ENCODE peak calls at places on chromosomes 4 and X, in seven cellular contexts. One of them, this sample, is unnamed.

GRCh38 chrX:65035451-65035779 is 59.2 kb upstream of the ZC4H2 start:
- DNase-seq in sciatic nerve: no peak
- DNase-seq in astrocyte of the spinal cord: peak; percentile 0
- DNase-seq in NCI-H774: no peak
- DNase-seq in AML-193: no peak
- DNase-seq in NCI-H345: no peak
- DNase-seq in BJ: no peak
- DNase-seq in this sample: no peak

GRCh38 chr4:24078347-24078962 is 188.6 kb upstream of the PPARGC1A start:
- DNase-seq in sciatic nerve: no peak
- DNase-seq in astrocyte of the spinal cord: no peak
- DNase-seq in NCI-H774: no peak
- DNase-seq in AML-193: no peak
- DNase-seq in NCI-H345: no peak
- DNase-seq in BJ: no peak
- DNase-seq in this sample: no peak

GRCh38 chr4:113539408-113539807 is 222.1 kb downstream of the CAMK2D start:
- DNase-seq in sciatic nerve: no peak
- DNase-seq in astrocyte of the spinal cord: peak; percentile 75
- DNase-seq in NCI-H774: no peak
- DNase-seq in AML-193: no peak
- DNase-seq in NCI-H345: no peak
- DNase-seq in BJ: peak; percentile 25
- DNase-seq in this sample: no peak

GRCh38 chrX:1205681-1206611 is 6.5 kb downstream of the CRLF2 start:
- DNase-seq in sciatic nerve: peak; percentile 34
- DNase-seq in astrocyte of the spinal cord: peak; percentile 62
- DNase-seq in NCI-H774: no peak
- DNase-seq in AML-193: no peak
- DNase-seq in NCI-H345: no peak
- DNase-seq in BJ: peak; percentile 78
- DNase-seq in this sample: no peak

GRCh38 chrX:68196939-68197791 is 236.1 kb downstream of the OPHN1 start:
- DNase-seq in sciatic nerve: no peak
- DNase-seq in astrocyte of the spinal cord: peak; percentile 54
- DNase-seq in NCI-H774: peak; percentile 27
- DNase-seq in AML-193: no peak
- DNase-seq in NCI-H345: peak; percentile 10
- DNase-seq in BJ: no peak
- DNase-seq in this sample: no peak

GRCh38 chr4:3041192-3042142 is 32.9 kb downstream of the HTT-AS start:
- DNase-seq in sciatic nerve: peak; percentile 68
- DNase-seq in astrocyte of the spinal cord: peak; percentile 21
- DNase-seq in NCI-H774: no peak
- DNase-seq in AML-193: peak; percentile 52
- DNase-seq in NCI-H345: no peak
- DNase-seq in BJ: no peak
- DNase-seq in this sample: no peak

GRCh38 chrX:30620980-30621716 is 32.1 kb upstream of the GK start:
- DNase-seq in sciatic nerve: no peak
- DNase-seq in astrocyte of the spinal cord: peak; percentile 79
- DNase-seq in NCI-H774: no peak
- DNase-seq in AML-193: peak; percentile 53
- DNase-seq in NCI-H345: no peak
- DNase-seq in BJ: peak; percentile 68
- DNase-seq in this sample: no peak

GRCh38 chrX:13128104-13128503 is 83.7 kb upstream of the FAM9C start:
- DNase-seq in sciatic nerve: no peak
- DNase-seq in astrocyte of the spinal cord: no peak
- DNase-seq in NCI-H774: no peak
- DNase-seq in AML-193: peak; percentile 41
- DNase-seq in NCI-H345: no peak
- DNase-seq in BJ: no peak
- DNase-seq in this sample: no peak

GRCh38 chrX:130118941-130119640 is 8.8 kb upstream of the ELF4 start:
- DNase-seq in sciatic nerve: no peak
- DNase-seq in astrocyte of the spinal cord: peak; percentile 35
- DNase-seq in NCI-H774: no peak
- DNase-seq in AML-193: no peak
- DNase-seq in NCI-H345: no peak
- DNase-seq in BJ: no peak
- DNase-seq in this sample: no peak

GRCh38 chrX:123153846-123154335 is 30.2 kb upstream of the GRIA3 start:
- DNase-seq in sciatic nerve: no peak
- DNase-seq in astrocyte of the spinal cord: peak; percentile 21
- DNase-seq in NCI-H774: no peak
- DNase-seq in AML-193: no peak
- DNase-seq in NCI-H345: no peak
- DNase-seq in BJ: no peak
- DNase-seq in this sample: no peak

GRCh38 chr4:157141976-157142375 is 66.0 kb downstream of the GLRB start:
- DNase-seq in sciatic nerve: no peak
- DNase-seq in astrocyte of the spinal cord: no peak
- DNase-seq in NCI-H774: no peak
- DNase-seq in AML-193: no peak
- DNase-seq in NCI-H345: no peak
- DNase-seq in BJ: no peak
- DNase-seq in this sample: no peak

GRCh38 chr4:83212041-83212851 is 72.4 kb downstream of the COQ2 start:
- DNase-seq in sciatic nerve: no peak
- DNase-seq in astrocyte of the spinal cord: no peak
- DNase-seq in NCI-H774: peak; percentile 5
- DNase-seq in AML-193: no peak
- DNase-seq in NCI-H345: peak; percentile 15
- DNase-seq in BJ: no peak
- DNase-seq in this sample: peak; percentile 23

GRCh38 chrX:16418650-16419049 is 231.3 kb upstream of the S100G start:
- DNase-seq in sciatic nerve: no peak
- DNase-seq in astrocyte of the spinal cord: no peak
- DNase-seq in NCI-H774: no peak
- DNase-seq in AML-193: no peak
- DNase-seq in NCI-H345: no peak
- DNase-seq in BJ: no peak
- DNase-seq in this sample: no peak

GRCh38 chr4:6773616-6774540 is 8.6 kb upstream of the KIAA0232 start:
- DNase-seq in sciatic nerve: no peak
- DNase-seq in astrocyte of the spinal cord: no peak
- DNase-seq in NCI-H774: no peak
- DNase-seq in AML-193: no peak
- DNase-seq in NCI-H345: no peak
- DNase-seq in BJ: no peak
- DNase-seq in this sample: no peak

GRCh38 chr4:87502580-87503238 is 26.5 kb downstream of the SPARCL1 start:
- DNase-seq in sciatic nerve: no peak
- DNase-seq in astrocyte of the spinal cord: no peak
- DNase-seq in NCI-H774: peak; percentile 1
- DNase-seq in AML-193: no peak
- DNase-seq in NCI-H345: no peak
- DNase-seq in BJ: peak; percentile 24
- DNase-seq in this sample: peak; percentile 85

GRCh38 chr4:169615467-169616106 is 3.2 kb upstream of the NEK1 start:
- DNase-seq in sciatic nerve: no peak
- DNase-seq in astrocyte of the spinal cord: peak; percentile 31
- DNase-seq in NCI-H774: no peak
- DNase-seq in AML-193: no peak
- DNase-seq in NCI-H345: no peak
- DNase-seq in BJ: no peak
- DNase-seq in this sample: no peak

GRCh38 chrX:131067846-131068745 is 9.9 kb downstream of the ARHGAP36 start:
- DNase-seq in sciatic nerve: no peak
- DNase-seq in astrocyte of the spinal cord: no peak
- DNase-seq in NCI-H774: no peak
- DNase-seq in AML-193: no peak
- DNase-seq in NCI-H345: no peak
- DNase-seq in BJ: no peak
- DNase-seq in this sample: no peak

GRCh38 chr4:960140-960735 is 13.1 kb downstream of the DGKQ start:
- DNase-seq in sciatic nerve: no peak
- DNase-seq in astrocyte of the spinal cord: no peak
- DNase-seq in NCI-H774: no peak
- DNase-seq in AML-193: no peak
- DNase-seq in NCI-H345: no peak
- DNase-seq in BJ: no peak
- DNase-seq in this sample: no peak

GRCh38 chr4:101356928-101357327 is 9.6 kb upstream of the PPP3CA start:
- DNase-seq in sciatic nerve: no peak
- DNase-seq in astrocyte of the spinal cord: peak; percentile 94
- DNase-seq in NCI-H774: no peak
- DNase-seq in AML-193: no peak
- DNase-seq in NCI-H345: no peak
- DNase-seq in BJ: peak; percentile 75
- DNase-seq in this sample: no peak

GRCh38 chr4:118388621-118389020 is 35.8 kb upstream of the PRSS12 start:
- DNase-seq in sciatic nerve: no peak
- DNase-seq in astrocyte of the spinal cord: no peak
- DNase-seq in NCI-H774: no peak
- DNase-seq in AML-193: no peak
- DNase-seq in NCI-H345: no peak
- DNase-seq in BJ: no peak
- DNase-seq in this sample: no peak

GRCh38 chr4:54912155-54912554 is 213.2 kb downstream of the KDR start:
- DNase-seq in sciatic nerve: no peak
- DNase-seq in astrocyte of the spinal cord: no peak
- DNase-seq in NCI-H774: no peak
- DNase-seq in AML-193: no peak
- DNase-seq in NCI-H345: no peak
- DNase-seq in BJ: no peak
- DNase-seq in this sample: no peak

GRCh38 chr4:108240356-108240755 is 71.6 kb upstream of the LEF1 start:
- DNase-seq in sciatic nerve: no peak
- DNase-seq in astrocyte of the spinal cord: peak; percentile 71
- DNase-seq in NCI-H774: no peak
- DNase-seq in AML-193: no peak
- DNase-seq in NCI-H345: no peak
- DNase-seq in BJ: no peak
- DNase-seq in this sample: no peak

GRCh38 chr4:141046255-141046654 is 87.0 kb downstream of the RNF150 start:
- DNase-seq in sciatic nerve: no peak
- DNase-seq in astrocyte of the spinal cord: peak; percentile 96
- DNase-seq in NCI-H774: no peak
- DNase-seq in AML-193: no peak
- DNase-seq in NCI-H345: no peak
- DNase-seq in BJ: peak; percentile 96
- DNase-seq in this sample: no peak

GRCh38 chr4:90641856-90642599 is 514.8 kb downstream of the CCSER1 start:
- DNase-seq in sciatic nerve: no peak
- DNase-seq in astrocyte of the spinal cord: no peak
- DNase-seq in NCI-H774: no peak
- DNase-seq in AML-193: no peak
- DNase-seq in NCI-H345: no peak
- DNase-seq in BJ: no peak
- DNase-seq in this sample: no peak

GRCh38 chrX:17359500-17359899 is 15.5 kb upstream of the NHS start:
- DNase-seq in sciatic nerve: no peak
- DNase-seq in astrocyte of the spinal cord: peak; percentile 19
- DNase-seq in NCI-H774: no peak
- DNase-seq in AML-193: no peak
- DNase-seq in NCI-H345: no peak
- DNase-seq in BJ: no peak
- DNase-seq in this sample: no peak

GRCh38 chrX:17187301-17187836 is 187.6 kb upstream of the NHS start:
- DNase-seq in sciatic nerve: no peak
- DNase-seq in astrocyte of the spinal cord: no peak
- DNase-seq in NCI-H774: no peak
- DNase-seq in AML-193: no peak
- DNase-seq in NCI-H345: no peak
- DNase-seq in BJ: no peak
- DNase-seq in this sample: no peak

GRCh38 chrX:130834149-130834548 is 68.9 kb downstream of the ENOX2 start:
- DNase-seq in sciatic nerve: no peak
- DNase-seq in astrocyte of the spinal cord: no peak
- DNase-seq in NCI-H774: no peak
- DNase-seq in AML-193: no peak
- DNase-seq in NCI-H345: no peak
- DNase-seq in BJ: no peak
- DNase-seq in this sample: no peak

GRCh38 chr4:23368081-23368697 is 521.7 kb downstream of the PPARGC1A start:
- DNase-seq in sciatic nerve: no peak
- DNase-seq in astrocyte of the spinal cord: no peak
- DNase-seq in NCI-H774: peak; percentile 39
- DNase-seq in AML-193: peak; percentile 41
- DNase-seq in NCI-H345: peak; percentile 57
- DNase-seq in BJ: no peak
- DNase-seq in this sample: peak; percentile 15

GRCh38 chr4:180618396-180618795 is 1624.8 kb upstream of the TENM3 start:
- DNase-seq in sciatic nerve: no peak
- DNase-seq in astrocyte of the spinal cord: peak; percentile 68
- DNase-seq in NCI-H774: no peak
- DNase-seq in AML-193: no peak
- DNase-seq in NCI-H345: no peak
- DNase-seq in BJ: no peak
- DNase-seq in this sample: no peak

This sample was measured in DMS153.